ENCODE peak calls at places on chromosomes 13 and 19, in six cellular contexts. B, O, J, M, I and P are unnamed samples.

GRCh38 chr19:11338164-11338563 is 1.3 kb downstream of the RAB3D start:
- DNase-seq in M (peak), J (no peak), I (no peak), B (no peak), O (no peak), P (no peak)

GRCh38 chr13:38530492-38530891 is 156.4 kb upstream of the FREM2 start:
- DNase-seq in J (peak), B (no peak), I (no peak), O (no peak), M (peak), P (no peak)

GRCh38 chr19:40550951-40551350 is 25.7 kb upstream of the SHKBP1 start:
- DNase-seq in B (no peak), I (no peak), M (no peak), O (no peak), J (no peak), P (no peak)

GRCh38 chr19:52369463-52370340 is at the start of gene ZNF880:
- DNase-seq in J (peak), I (peak), M (peak), B (peak), O (no peak), P (peak)

GRCh38 chr13:76148926-76149325 is 512.8 kb downstream of the LMO7 start:
- DNase-seq in O (no peak), I (no peak), J (peak), M (no peak), B (no peak), P (no peak)

GRCh38 chr13:43390101-43390500 is 366.7 kb downstream of the DNAJC15 start:
- DNase-seq in J (peak), O (peak), M (no peak), B (no peak), I (no peak), P (no peak)

GRCh38 chr19:47104678-47105077 is 8.9 kb downstream of the ZC3H4 start:
- DNase-seq in O (no peak), J (no peak), M (no peak), I (no peak), B (no peak), P (no peak)

GRCh38 chr19:8821748-8822241 is 10.3 kb downstream of the ZNF558 start:
- DNase-seq in M (no peak), I (no peak), B (no peak), O (no peak), J (no peak), P (no peak)

GRCh38 chr19:51702754-51703654 is 9.9 kb downstream of the SPACA6 start:
- DNase-seq in B (no peak), M (peak), J (no peak), I (peak), O (no peak), P (peak)

GRCh38 chr19:31338069-31338767 is 11.0 kb downstream of the TSHZ3 start:
- DNase-seq in J (peak), I (no peak), M (peak), O (no peak), B (no peak), P (no peak)

GRCh38 chr19:55460670-55461258 is 678 bp downstream of the ISOC2 start:
- DNase-seq in O (peak), J (peak), M (peak), I (peak), B (no peak), P (peak)

GRCh38 chr19:10018219-10018618 is 4.9 kb downstream of the RDH8 start:
- DNase-seq in O (no peak), J (peak), I (no peak), B (no peak), M (no peak), P (no peak)

GRCh38 chr13:28031220-28031903 is 42.9 kb upstream of the URAD start:
- DNase-seq in M (peak), I (peak), J (no peak), O (no peak), B (no peak), P (peak)

GRCh38 chr19:21430674-21431073 is 33.7 kb downstream of the ZNF493 start:
- DNase-seq in I (no peak), J (no peak), M (no peak), B (no peak), O (no peak), P (no peak)

GRCh38 chr19:53818756-53819155 is 5.4 kb downstream of the NLRP12 start:
- DNase-seq in M (no peak), J (no peak), I (no peak), O (no peak), B (no peak), P (no peak)

GRCh38 chr13:25429466-25429865 is 57.7 kb downstream of the ATP8A2 start:
- DNase-seq in J (no peak), O (no peak), B (no peak), M (no peak), I (no peak), P (no peak)

GRCh38 chr13:52739468-52740071 is at the start of gene CNMD:
- DNase-seq in I (no peak), O (no peak), B (no peak), J (no peak), M (no peak), P (no peak)

GRCh38 chr13:30634838-30635237 is 17.1 kb downstream of the USPL1 start:
- DNase-seq in B (no peak), I (no peak), O (no peak), J (no peak), M (no peak), P (no peak)

GRCh38 chr13:87820221-87820620 is 149.1 kb downstream of the SLITRK5 start:
- DNase-seq in M (no peak), J (no peak), O (no peak), I (no peak), B (no peak), P (no peak)

GRCh38 chr13:40943073-40943472 is 76.0 kb downstream of the ELF1 start:
- DNase-seq in M (no peak), J (no peak), I (no peak), O (no peak), B (no peak), P (no peak)

GRCh38 chr19:53916004-53916403 is 6.9 kb downstream of the CACNG7 start:
- DNase-seq in M (no peak), O (no peak), J (no peak), I (no peak), B (no peak), P (no peak)